ENCODE peak calls at places on chromosomes 5 and 9, in six cellular contexts. J, K, B, S, T and W are unnamed samples.

GRCh38 chr9:120443489-120443888 is 136.5 kb downstream of the CDK5RAP2 start:
- DNase-seq in B (no peak), S (peak; percentile 75), T (no peak), K (peak; percentile 50), J (peak; percentile 77), W (no peak)

GRCh38 chr9:135126480-135127187 is 39.2 kb downstream of the OLFM1 start:
- DNase-seq in T (no peak), K (peak; percentile 70), J (no peak), B (peak; percentile 4), S (no peak), W (no peak)

GRCh38 chr9:130532426-130532825 is 47.0 kb upstream of the FUBP3 start:
- DNase-seq in T (no peak), J (no peak), S (no peak), B (peak; percentile 56), K (no peak), W (no peak)

GRCh38 chr5:142292808-142293207 is 32.0 kb downstream of the SPRY4 start:
- DNase-seq in T (no peak), S (no peak), J (no peak), B (no peak), K (no peak), W (no peak)

GRCh38 chr9:98215266-98215665 is 22.8 kb upstream of the CORO2A start:
- DNase-seq in T (no peak), S (no peak), J (peak; percentile 11), B (no peak), K (no peak), W (no peak)

GRCh38 chr5:72656331-72656730 is 149.1 kb upstream of the ZNF366 start:
- DNase-seq in B (no peak), K (no peak), T (no peak), J (no peak), S (no peak), W (no peak)

GRCh38 chr5:72402381-72402890 is 82.3 kb downstream of the PTCD2 start:
- DNase-seq in T (no peak), B (peak; percentile 92), S (no peak), J (peak; percentile 45), K (no peak), W (no peak)

GRCh38 chr9:19445452-19445851 is 36.6 kb downstream of the ACER2 start:
- DNase-seq in B (peak; percentile 7), T (no peak), K (no peak), S (no peak), J (no peak), W (no peak)

GRCh38 chr9:22922222-22922621 is 475.6 kb downstream of the DMRTA1 start:
- DNase-seq in B (no peak), S (no peak), T (no peak), J (no peak), K (no peak), W (no peak)

GRCh38 chr9:93597142-93597706 is 20.8 kb downstream of the PHF2 start:
- DNase-seq in S (no peak), B (no peak), T (no peak), J (no peak), K (peak; percentile 22), W (no peak)
- H3K4me1 ChIP-seq in S (no peaks in the 10 kb centered on the region), B (no peaks in the 10 kb centered on the region), T (peaks cover 49% of the 10 kb centered on the region), J (no peaks in the 10 kb centered on the region), K (peaks cover 24% of the 10 kb centered on the region), W (peaks cover 30% of the 10 kb centered on the region)

GRCh38 chr9:96646081-96646991 is 8.8 kb downstream of the PRXL2C start:
- DNase-seq in S (peak; percentile 53), T (no peak), J (peak; percentile 89), B (no peak), K (no peak), W (no peak)
- H3K27ac ChIP-seq in S (no peak overlapping the region), T (peak overlapping the region; percentile 36), J (peak overlapping the region; percentile 79), B (no peak overlapping the region), K (no peak overlapping the region), W (no peak overlapping the region)

GRCh38 chr5:132007399-132008162 is 3.9 kb downstream of the ACSL6 start:
- DNase-seq in T (peak; percentile 81), K (peak; percentile 86), B (peak; percentile 85), J (peak; percentile 84), S (peak; percentile 89), W (peak; percentile 51)

GRCh38 chr5:132008961-132009680 is 2.3 kb downstream of the ACSL6 start:
- DNase-seq in S (no peak), J (no peak), T (peak; percentile 28), K (peak; percentile 44), B (peak; percentile 91), W (peak; percentile 7)

GRCh38 chr5:132006331-132007120 is 4.9 kb downstream of the ACSL6 start:
- DNase-seq in K (no peak), S (no peak), B (no peak), T (no peak), J (no peak), W (no peak)

GRCh38 chr5:132009706-132010405 is 1.6 kb downstream of the ACSL6 start:
- DNase-seq in T (peak; percentile 26), J (no peak), K (peak; percentile 39), B (no peak), S (no peak), W (no peak)

GRCh38 chr5:132008163-132008473 is 3.3 kb downstream of the ACSL6 start:
- DNase-seq in B (peak; percentile 85), T (peak; percentile 46), S (no peak), J (no peak), K (no peak), W (no peak)
- H3K4me1 ChIP-seq in B (peaks cover 10% of the 10 kb centered on the region), T (peaks cover 13% of the 10 kb centered on the region), S (no peaks in the 10 kb centered on the region), J (no peaks in the 10 kb centered on the region), K (peaks cover 9% of the 10 kb centered on the region), W (peaks cover 7% of the 10 kb centered on the region)

GRCh38 chr5:123659495-123659894 is 147.5 kb downstream of the CSNK1G3 start:
- DNase-seq in K (no peak), T (no peak), B (no peak), S (no peak), J (no peak), W (no peak)
- H3K27ac ChIP-seq in K (no peak overlapping the region), T (no peak overlapping the region), B (no peak overlapping the region), S (no peak overlapping the region), J (no peak overlapping the region), W (no peak overlapping the region)

GRCh38 chr9:129333613-129333960 is 155.5 kb upstream of the IER5L start:
- DNase-seq in J (no peak), T (no peak), B (no peak), K (no peak), S (no peak), W (no peak)
- H3K4me1 ChIP-seq in J (peaks cover 20% of the 10 kb centered on the region), T (peaks cover 51% of the 10 kb centered on the region), B (peaks cover 15% of the 10 kb centered on the region), K (peaks cover 31% of the 10 kb centered on the region), S (peaks cover 24% of the 10 kb centered on the region), W (peaks cover 34% of the 10 kb centered on the region)

DNA sequence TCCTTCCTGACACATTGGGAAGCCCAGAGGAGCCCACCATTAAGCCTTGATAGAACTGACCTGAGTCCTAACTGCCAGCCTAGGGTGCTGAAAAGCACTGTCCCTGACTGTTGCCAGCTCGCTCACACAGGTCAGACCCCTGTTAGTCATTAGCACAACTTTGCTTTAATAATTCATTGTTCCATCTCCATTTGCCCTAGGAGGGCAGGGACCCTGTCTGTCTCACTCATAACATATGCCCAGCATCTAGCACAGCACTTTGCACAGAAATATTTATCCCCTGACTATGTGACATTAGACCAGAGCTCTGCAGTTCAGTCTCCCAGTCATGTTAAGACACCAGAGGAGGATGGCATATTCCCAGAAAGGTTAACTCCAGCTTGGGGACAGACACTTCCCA is 61.8 kb upstream of the STXBP1 start:
- DNase-seq in S (no peak), K (no peak), J (no peak), B (no peak), T (no peak), W (no peak)
- H3K27ac ChIP-seq in S (peak overlapping the region; percentile 73), K (no peak overlapping the region), J (no peak overlapping the region), B (no peak overlapping the region), T (no peak overlapping the region), W (no peak overlapping the region)